ENCODE peak calls at places on chromosomes 1 and 21, in five cellular contexts. S is tibial artery, H is psoas muscle, P is Peyer's patch, D is HCT116. G is an unnamed sample. For H3K9me3, the result is how much of the 10 kb centered on the place peaks cover.

GRCh38 chr1:180343931-180344406 is 113.9 kb downstream of the LHX4 start:
- DNase-seq in S (no peak), H (peak), P (peak), D (no peak), G (no peak)

GRCh38 chr1:207454046-207454964 is at the start of gene CR2:
- DNase-seq in S (peak), D (peak), P (peak), H (peak), G (no peak)

GRCh38 chr1:63524166-63524565 is 841 bp downstream of the EFCAB7 start:
- DNase-seq in S (no peak), D (no peak), H (no peak), P (no peak), G (no peak)

GRCh38 chr1:224183591-224184312 is 712 bp downstream of the DEGS1 start:
- DNase-seq in H (peak), D (no peak), S (peak), P (peak), G (peak)

GRCh38 chr1:196902344-196902743 is 14.5 kb downstream of the CFHR4 start:
- DNase-seq in P (no peak), H (no peak), S (no peak), D (no peak), G (no peak)

GRCh38 chr21:31446206-31446900 is 102.3 kb upstream of the TIAM1 start:
- DNase-seq in H (no peak), D (no peak), P (peak), S (no peak), G (no peak)

GRCh38 chr1:173870252-173871075 is 2.3 kb downstream of the ZBTB37 start:
- DNase-seq in H (no peak), D (no peak), S (no peak), P (peak), G (no peak)

GRCh38 chr21:35127851-35128250 is 78.7 kb upstream of the RUNX1 start:
- DNase-seq in S (no peak), D (no peak), H (no peak), P (no peak), G (no peak)

GRCh38 chr1:31633117-31633516 is 11.6 kb downstream of the PEF1 start:
- DNase-seq in D (no peak), S (no peak), P (peak), H (peak), G (no peak)

GRCh38 chr21:28771790-28772501 is 220.7 kb downstream of the LTN1 start:
- DNase-seq in S (no peak), P (no peak), H (no peak), D (no peak), G (no peak)

GRCh38 chr1:215566556-215567490 is at the start of gene KCTD3:
- DNase-seq in P (peak), S (peak), D (no peak), H (peak), G (peak)

GRCh38 chr1:15246960-15247614 is at the start of gene FHAD1:
- DNase-seq in P (peak), S (no peak), D (peak), H (no peak), G (no peak)

GRCh38 chr1:166145496-166145895 is 21.3 kb downstream of the FAM78B start:
- DNase-seq in P (no peak), H (no peak), D (no peak), S (no peak), G (no peak)

GRCh38 chr1:8374812-8375211 is 56.9 kb downstream of the SLC45A1 start:
- DNase-seq in S (no peak), P (peak), H (no peak), D (peak), G (peak)

GRCh38 chr1:65022264-65022663 is 55.9 kb upstream of the JAK1 start:
- DNase-seq in S (no peak), H (no peak), P (no peak), D (no peak), G (no peak)

DNA sequence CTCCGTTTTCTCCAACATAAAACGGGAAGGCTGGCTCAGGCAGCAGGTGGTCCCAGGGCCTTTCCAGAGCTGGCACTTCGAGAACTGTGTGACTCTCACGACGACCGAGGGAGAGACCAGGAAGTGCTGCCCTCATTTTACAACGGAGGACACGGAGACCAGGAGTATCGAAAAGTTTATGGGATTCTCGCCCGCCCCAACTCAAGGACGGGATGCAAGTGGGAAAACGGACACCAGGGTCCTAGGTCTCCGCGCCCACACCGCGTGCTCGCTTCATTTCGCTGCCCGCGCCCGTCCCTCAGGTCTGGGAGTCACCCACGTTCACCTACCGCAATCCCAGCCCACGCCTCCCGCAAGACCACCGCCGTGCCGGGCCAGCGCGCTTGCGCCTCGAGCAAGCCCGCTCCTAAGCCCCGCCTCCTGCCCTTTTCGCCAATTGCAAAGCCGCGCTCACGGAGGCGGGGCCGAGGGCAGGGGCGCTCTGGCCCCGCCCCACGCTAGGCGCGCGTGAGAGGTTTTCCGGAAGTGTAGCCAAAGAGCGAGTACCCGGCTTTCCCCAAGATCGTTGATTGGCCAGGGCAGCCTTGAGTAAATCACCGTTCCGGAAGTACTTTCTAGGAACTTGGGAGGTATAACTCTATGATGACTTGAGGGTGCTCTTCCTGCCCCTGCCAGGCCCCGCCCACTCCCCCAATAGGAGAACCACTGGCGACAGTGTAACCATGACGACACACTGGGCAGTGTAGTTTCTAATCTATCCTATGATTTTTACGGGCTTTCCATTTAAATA is at the start of gene PARS2:
- DNase-seq in H (peak), D (peak), S (peak), P (peak), G (peak)
- H3K4me3 ChIP-seq in H (peak), D (peak), S (peak), P (peak), G (peak)

DNA sequence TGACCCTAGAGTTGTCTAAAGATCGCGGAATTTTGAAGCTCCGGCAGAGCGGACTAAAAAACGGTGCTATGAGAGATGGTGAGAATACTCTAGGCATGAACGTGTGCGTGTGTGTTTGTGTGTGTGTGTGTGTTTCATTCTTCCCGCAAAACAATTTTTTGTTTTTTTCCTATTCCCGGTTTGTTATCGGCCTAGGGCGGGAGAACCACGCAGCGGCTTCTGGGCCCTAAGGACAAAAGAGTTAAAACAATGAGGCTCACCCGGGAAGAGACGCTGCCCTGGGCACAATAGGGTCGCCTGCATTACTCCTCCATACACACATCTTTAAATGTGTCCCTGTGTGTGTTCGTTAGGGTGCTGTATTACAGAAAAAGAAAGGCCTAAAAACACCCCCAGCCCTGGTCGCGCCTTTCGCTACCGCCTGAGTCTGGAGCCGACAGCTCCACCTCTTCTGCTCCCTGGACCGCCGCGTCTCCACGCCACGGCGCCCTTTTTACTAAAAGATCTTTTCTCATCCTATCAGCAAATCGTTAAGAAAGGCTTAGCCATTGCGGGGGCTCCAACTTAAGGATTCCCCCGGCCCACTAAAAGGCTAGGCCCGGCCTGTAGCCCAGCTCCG is 3.0 kb downstream of the TBX15 start:
- DNase-seq in D (no peak), P (no peak), H (no peak), S (peak), G (no peak)
- H3K9me3 ChIP-seq in D (under half), P (under half), H (under half), S (under half), G (under half)

GRCh38 chr1:227765261-227766014 is 30.2 kb downstream of the SNAP47 start:
- DNase-seq in P (no peak), D (no peak), S (no peak), H (peak), G (no peak)
- H3K4me3 ChIP-seq in P (no peak), D (no peak), S (no peak), H (no peak), G (no peak)

GRCh38 chr1:201751872-201752271 is 77.1 kb upstream of the IPO9 start:
- DNase-seq in P (no peak), D (no peak), H (no peak), S (no peak), G (no peak)
- H3K9me3 ChIP-seq in P (under half), D (under half), H (under half), S (under half), G (under half)